ENCODE peak calls at places on chromosome 13, in eight cellular contexts. T, W, A, O, X, S, Z and P are unnamed samples.

GRCh38 chr13:111656439-111656838 is 336.0 kb downstream of the TEX29 start:
- DNase-seq in Z (no peak), S (no peak), T (no peak), X (no peak), A (no peak), O (no peak), W (no peak), P (no peak)

GRCh38 chr13:106561551-106562170 is 6.3 kb downstream of the ARGLU1 start:
- DNase-seq in W (no peak), Z (no peak), T (no peak), A (no peak), S (no peak), O (no peak), X (no peak), P (no peak)

GRCh38 chr13:41402695-41403511 is 54.4 kb upstream of the RGCC start:
- DNase-seq in O (no peak), W (no peak), X (no peak), S (no peak), Z (peak), A (no peak), T (no peak), P (no peak)

GRCh38 chr13:78601124-78601885 is 2.0 kb downstream of the POU4F1 start:
- DNase-seq in S (peak), T (no peak), X (no peak), O (no peak), A (no peak), W (peak), Z (no peak), P (no peak)

GRCh38 chr13:59121507-59121906 is 1042.2 kb downstream of the DIAPH3 start:
- DNase-seq in A (no peak), Z (no peak), O (no peak), T (no peak), S (no peak), W (no peak), X (no peak), P (no peak)

GRCh38 chr13:33244907-33245287 is 40.7 kb downstream of the STARD13 start:
- DNase-seq in X (no peak), O (no peak), S (no peak), T (no peak), W (no peak), Z (no peak), A (no peak), P (no peak)

GRCh38 chr13:112116187-112116950 is 49.4 kb downstream of the SOX1 start:
- DNase-seq in A (no peak), O (no peak), S (no peak), T (peak), W (no peak), Z (no peak), X (no peak), P (no peak)

GRCh38 chr13:90947976-90948375 is 399.5 kb upstream of the MIR17HG start:
- DNase-seq in O (no peak), X (no peak), T (no peak), Z (no peak), A (no peak), S (no peak), W (no peak), P (no peak)

GRCh38 chr13:49821216-49821820 is 28.8 kb upstream of the KPNA3 start:
- DNase-seq in W (peak), X (no peak), S (no peak), T (no peak), Z (peak), A (no peak), O (no peak), P (no peak)

GRCh38 chr13:40402931-40403412 is 263.5 kb downstream of the FOXO1 start:
- DNase-seq in X (no peak), Z (peak), O (no peak), W (no peak), A (no peak), T (no peak), S (peak), P (peak)

GRCh38 chr13:19184176-19184575 is 2.6 kb upstream of the TUBA3C start:
- DNase-seq in O (no peak), Z (no peak), X (peak), A (peak), S (no peak), T (no peak), W (no peak), P (no peak)

GRCh38 chr13:58476176-58476575 is 844.6 kb downstream of the PCDH17 start:
- DNase-seq in X (no peak), S (no peak), A (no peak), Z (no peak), O (no peak), T (no peak), W (peak), P (no peak)

GRCh38 chr13:39148513-39148961 is 110.3 kb downstream of the NHLRC3 start:
- DNase-seq in T (no peak), O (peak), S (peak), Z (no peak), W (peak), A (no peak), X (no peak), P (peak)

GRCh38 chr13:46010148-46010547 is 42.4 kb downstream of the ZC3H13 start:
- DNase-seq in W (peak), Z (peak), O (no peak), X (no peak), A (no peak), S (peak), T (no peak), P (peak)

GRCh38 chr13:106492576-106493323 is 42.7 kb downstream of the EFNB2 start:
- DNase-seq in Z (no peak), X (no peak), W (no peak), S (no peak), A (no peak), O (no peak), T (no peak), P (no peak)

GRCh38 chr13:94433055-94433947 is 46.2 kb downstream of the DCT start:
- DNase-seq in W (no peak), X (no peak), O (no peak), T (no peak), A (no peak), Z (no peak), S (no peak), P (no peak)

GRCh38 chr13:54536112-54536511 is 1507.5 kb downstream of the OLFM4 start:
- DNase-seq in T (no peak), W (peak), A (no peak), O (no peak), X (no peak), Z (peak), S (no peak), P (peak)

GRCh38 chr13:106736941-106737340 is 169.0 kb upstream of the ARGLU1 start:
- DNase-seq in S (no peak), Z (no peak), T (no peak), O (no peak), X (no peak), A (no peak), W (no peak), P (no peak)

GRCh38 chr13:51221674-51222509 is at the start of gene FAM124A:
- DNase-seq in Z (peak), S (peak), O (peak), T (no peak), A (peak), X (no peak), W (peak), P (peak)

GRCh38 chr13:40613192-40613818 is 53.1 kb downstream of the FOXO1 start:
- DNase-seq in T (no peak), X (no peak), S (no peak), Z (no peak), W (no peak), O (no peak), A (peak), P (no peak)

GRCh38 chr13:80030491-80030890 is 310.4 kb downstream of the SPRY2 start:
- DNase-seq in A (no peak), O (no peak), S (no peak), X (peak), T (no peak), Z (peak), W (peak), P (peak)

GRCh38 chr13:46403851-46404731 is 17.0 kb upstream of the RUBCNL start:
- DNase-seq in S (no peak), Z (no peak), A (no peak), O (no peak), X (peak), T (no peak), W (peak), P (no peak)

GRCh38 chr13:21053231-21053630 is 8.2 kb downstream of the LATS2 start:
- DNase-seq in X (no peak), T (no peak), S (no peak), A (no peak), W (no peak), O (no peak), Z (no peak), P (no peak)

GRCh38 chr13:80217614-80218456 is 123.1 kb downstream of the SPRY2 start:
- DNase-seq in O (no peak), W (no peak), X (no peak), Z (peak), A (no peak), S (no peak), T (no peak), P (no peak)

GRCh38 chr13:102286326-102286725 is 115.5 kb downstream of the FGF14 start:
- DNase-seq in X (no peak), Z (peak), W (no peak), S (peak), A (no peak), T (no peak), O (no peak), P (peak)

GRCh38 chr13:44281252-44282000 is 92.2 kb upstream of the SERP2 start:
- DNase-seq in W (no peak), O (no peak), Z (no peak), X (no peak), S (no peak), A (no peak), T (no peak), P (no peak)

GRCh38 chr13:75993823-75994222 is 357.7 kb downstream of the LMO7 start:
- DNase-seq in S (no peak), X (no peak), W (no peak), A (no peak), O (no peak), Z (peak), T (no peak), P (no peak)

GRCh38 chr13:42656136-42656535 is 82.2 kb downstream of the TNFSF11 start:
- DNase-seq in W (no peak), A (no peak), T (no peak), O (no peak), X (no peak), Z (no peak), S (no peak), P (no peak)

GRCh38 chr13:50387124-50387581 is 371.9 kb downstream of the KCNRG start:
- DNase-seq in O (peak), Z (no peak), S (peak), A (peak), W (peak), X (peak), T (no peak), P (no peak)

GRCh38 chr13:78978381-78978998 is 319.5 kb upstream of the OBI1 start:
- DNase-seq in S (peak), W (peak), Z (peak), T (no peak), X (peak), A (peak), O (peak), P (peak)

GRCh38 chr13:106493569-106493968 is 41.9 kb downstream of the EFNB2 start:
- DNase-seq in T (no peak), Z (no peak), A (no peak), W (no peak), X (peak), O (peak), S (no peak), P (no peak)

GRCh38 chr13:94112227-94112626 is 367.3 kb downstream of the DCT start:
- DNase-seq in T (no peak), X (no peak), W (peak), Z (peak), A (no peak), O (peak), S (peak), P (peak)

GRCh38 chr13:35573639-35574038 is 97.2 kb upstream of the MAB21L1 start:
- DNase-seq in T (no peak), W (no peak), A (no peak), X (no peak), S (no peak), Z (no peak), O (no peak), P (no peak)
- H3K27ac ChIP-seq in T (no peak), W (no peak), A (no peak), X (no peak), S (no peak), Z (no peak), O (no peak), P (no peak)

DNA sequence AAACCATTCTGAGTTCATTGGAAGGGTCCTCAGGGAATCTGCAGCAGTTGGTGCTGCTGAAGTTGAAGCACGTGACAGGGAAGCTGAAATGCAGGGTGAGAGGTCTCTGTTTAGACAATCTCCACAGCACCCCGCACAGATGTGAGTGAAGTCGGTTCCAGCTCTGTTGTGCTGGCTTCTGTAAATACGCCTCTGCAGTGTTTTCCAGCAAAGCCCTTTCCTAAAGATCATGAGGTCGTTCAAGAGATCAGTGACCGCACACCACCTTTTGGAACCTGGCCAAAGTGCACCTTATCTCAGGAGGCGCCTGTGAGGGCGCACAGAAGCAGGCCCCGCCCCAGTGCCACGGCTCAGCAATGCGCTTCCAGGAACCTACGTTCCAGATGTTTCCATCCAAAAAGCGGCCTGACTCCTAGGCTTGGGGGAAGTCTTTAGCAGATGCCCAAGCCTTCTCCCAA is 10.8 kb downstream of the CUL4A start:
- DNase-seq in Z (no peak), S (no peak), X (peak), A (no peak), O (no peak), W (no peak), T (no peak), P (no peak)
- TF ChIP-seq CTCF in Z (no peak), S (no peak), X (no peak), A (no peak), O (no peak), W (no peak), T (no peak), P (no peak)

GRCh38 chr13:110354715-110355473 is 47.8 kb downstream of the COL4A2 start:
- DNase-seq in X (no peak), A (no peak), S (no peak), T (peak), Z (no peak), O (no peak), W (no peak), P (no peak)

GRCh38 chr13:110353339-110353977 is 46.4 kb downstream of the COL4A2 start:
- DNase-seq in T (peak), S (no peak), X (peak), O (no peak), Z (no peak), A (no peak), W (no peak), P (no peak)

GRCh38 chr13:110358381-110358780 is 51.3 kb downstream of the COL4A2 start:
- DNase-seq in Z (no peak), O (no peak), T (no peak), X (no peak), W (no peak), A (no peak), S (no peak), P (no peak)

GRCh38 chr13:110354209-110354627 is 47.1 kb downstream of the COL4A2 start:
- DNase-seq in T (peak), A (no peak), W (no peak), Z (no peak), X (no peak), S (no peak), O (no peak), P (no peak)

GRCh38 chr13:110356362-110356761 is 49.3 kb downstream of the COL4A2 start:
- DNase-seq in Z (no peak), W (no peak), O (no peak), S (no peak), T (peak), X (no peak), A (no peak), P (no peak)
- H3K27ac ChIP-seq in Z (no peak), W (no peak), O (no peak), S (no peak), T (peak), X (no peak), A (no peak), P (peak)

DNA sequence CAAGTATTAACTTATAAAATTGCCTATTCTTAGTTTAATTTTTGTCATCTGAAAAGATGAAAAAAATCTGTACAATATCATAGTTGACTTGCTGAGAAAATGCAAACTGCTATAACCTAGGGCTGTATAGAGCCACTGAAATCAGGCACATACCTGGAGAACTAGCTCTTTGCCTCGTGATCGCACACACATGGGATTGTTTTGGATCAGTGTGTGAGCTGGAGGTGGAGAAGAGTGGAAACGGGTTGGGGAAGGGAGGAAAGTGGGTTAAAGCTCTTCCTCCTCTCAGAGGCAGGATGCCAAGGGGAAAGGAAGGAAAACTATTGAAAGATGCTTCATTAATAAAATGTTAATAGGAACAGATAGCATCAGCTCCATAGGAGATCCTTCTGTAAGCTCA is 2.7 kb downstream of the MTUS2 start:
- DNase-seq in T (no peak), S (no peak), A (no peak), Z (no peak), W (no peak), O (no peak), X (no peak), P (no peak)
- TF ChIP-seq CTCF in T (no peak), S (no peak), A (no peak), Z (no peak), W (no peak), O (no peak), X (no peak), P (no peak)

GRCh38 chr13:113861433-113862030 is 2.3 kb downstream of the GAS6 start:
- DNase-seq in T (peak), W (no peak), O (no peak), X (no peak), Z (no peak), A (no peak), S (no peak), P (peak)
- H3K27ac ChIP-seq in T (peak), W (no peak), O (no peak), X (no peak), Z (no peak), A (no peak), S (no peak), P (peak)

GRCh38 chr13:67642638-67643037 is 412.5 kb upstream of the PCDH9 start:
- DNase-seq in O (no peak), Z (no peak), W (no peak), X (no peak), T (no peak), S (no peak), A (no peak), P (no peak)

GRCh38 chr13:67643656-67644055 is 413.5 kb upstream of the PCDH9 start:
- DNase-seq in W (no peak), A (no peak), O (no peak), X (no peak), S (no peak), Z (no peak), T (no peak), P (no peak)
- TF ChIP-seq CTCF in W (peak), A (no peak), O (no peak), X (no peak), S (no peak), Z (no peak), T (no peak), P (no peak)

DNA sequence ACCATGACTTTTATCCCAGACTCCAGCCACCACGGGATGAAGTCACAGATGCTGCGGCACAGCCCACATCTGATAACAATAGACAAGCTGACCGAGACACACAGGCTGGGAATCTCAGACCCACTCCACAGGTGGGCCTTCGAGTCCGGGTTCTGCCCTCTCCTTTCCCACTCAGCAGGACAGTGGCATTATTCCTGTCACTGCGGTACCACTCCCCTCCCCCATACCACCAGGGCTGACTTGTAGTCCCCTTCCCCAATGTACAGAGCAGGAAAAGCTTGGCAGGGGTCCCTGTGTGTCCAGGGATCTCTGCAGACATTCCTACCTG is 179 bp upstream of the AMER2 start:
- DNase-seq in W (no peak), A (no peak), O (no peak), X (no peak), Z (no peak), T (no peak), S (no peak), P (no peak)
- H3K27ac ChIP-seq in W (peak), A (no peak), O (no peak), X (no peak), Z (no peak), T (no peak), S (no peak), P (no peak)

GRCh38 chr13:61470801-61471200 is 55.2 kb upstream of the PCDH20 start:
- DNase-seq in O (no peak), X (no peak), S (no peak), W (no peak), T (no peak), Z (no peak), A (no peak), P (no peak)

GRCh38 chr13:61463027-61463426 is 47.4 kb upstream of the PCDH20 start:
- DNase-seq in A (no peak), W (no peak), T (no peak), Z (no peak), S (no peak), X (no peak), O (no peak), P (no peak)

GRCh38 chr13:61466280-61466679 is 50.6 kb upstream of the PCDH20 start:
- DNase-seq in Z (peak), X (no peak), W (no peak), T (no peak), A (no peak), O (no peak), S (no peak), P (no peak)
- TF ChIP-seq CTCF in Z (no peak), X (no peak), W (peak), T (no peak), A (no peak), O (no peak), S (no peak), P (no peak)